ENCODE peak calls at places on chromosome 21, in nine cellular contexts. R is AG04450, H is RWPE1, E is heart right ventricle, L is lower lobe of right lung, S is PC-9, Q is NB4, U is GM23338, Y is B cell. A is an unnamed sample.

GRCh38 chr21:40850071-40850470 is 3.1 kb upstream of the DSCAM start:
- DNase-seq in R (no peak), H (no peak), E (no peak), L (no peak), S (no peak), Q (peak; percentile 16), U (no peak), Y (no peak), A (no peak)

GRCh38 chr21:33011462-33011861 is 14.3 kb upstream of the OLIG2 start:
- DNase-seq in R (peak; percentile 16), H (peak; percentile 91), E (no peak), L (no peak), S (no peak), Q (no peak), U (no peak), Y (no peak), A (no peak)

GRCh38 chr21:33434770-33435360 is 31.7 kb downstream of the IFNGR2 start:
- DNase-seq in R (peak; percentile 69), H (peak; percentile 93), E (peak; percentile 20), L (peak; percentile 24), S (peak; percentile 8), Q (peak; percentile 63), U (no peak), Y (peak; percentile 31), A (no peak)

GRCh38 chr21:41703857-41704501 is 62.9 kb downstream of the RIPK4 start:
- DNase-seq in R (no peak), H (no peak), E (no peak), L (no peak), S (peak; percentile 78), Q (no peak), U (no peak), Y (no peak), A (no peak)

GRCh38 chr21:25997788-25998611 is 172.6 kb downstream of the APP start:
- DNase-seq in R (no peak), H (no peak), E (peak; percentile 17), L (no peak), S (peak; percentile 22), Q (no peak), U (peak; percentile 97), Y (no peak), A (no peak)

GRCh38 chr21:41664881-41665765 is 101.7 kb downstream of the RIPK4 start:
- DNase-seq in R (no peak), H (peak; percentile 41), E (peak; percentile 25), L (no peak), S (no peak), Q (no peak), U (no peak), Y (no peak), A (no peak)

GRCh38 chr21:41065539-41065938 is 102.4 kb upstream of the BACE2 start:
- DNase-seq in R (no peak), H (no peak), E (no peak), L (no peak), S (no peak), Q (no peak), U (no peak), Y (no peak), A (no peak)

GRCh38 chr21:23016617-23017016 is 2018.4 kb downstream of the NCAM2 start:
- DNase-seq in R (no peak), H (no peak), E (no peak), L (no peak), S (peak; percentile 2), Q (peak; percentile 30), U (peak; percentile 48), Y (no peak), A (no peak)

GRCh38 chr21:40388046-40388445 is 458.9 kb downstream of the DSCAM start:
- DNase-seq in R (no peak), H (no peak), E (no peak), L (no peak), S (no peak), Q (no peak), U (no peak), Y (no peak), A (no peak)

GRCh38 chr21:32392299-32392879 is 423 bp downstream of the URB1 start:
- DNase-seq in R (no peak), H (no peak), E (no peak), L (no peak), S (no peak), Q (peak; percentile 33), U (no peak), Y (peak; percentile 21), A (no peak)

GRCh38 chr21:34771512-34772028 is 102.8 kb downstream of the CLIC6 start:
- DNase-seq in R (no peak), H (peak; percentile 81), E (no peak), L (no peak), S (peak; percentile 26), Q (peak; percentile 74), U (no peak), Y (no peak), A (no peak)

GRCh38 chr21:33286600-33287456 is 20.7 kb downstream of the IL10RB start:
- DNase-seq in R (no peak), H (peak; percentile 35), E (peak; percentile 80), L (no peak), S (peak; percentile 62), Q (no peak), U (no peak), Y (no peak), A (no peak)

GRCh38 chr21:25934771-25935224 is 200.0 kb downstream of the GABPA start:
- DNase-seq in R (peak; percentile 86), H (peak; percentile 68), E (peak; percentile 84), L (peak; percentile 58), S (peak; percentile 56), Q (no peak), U (no peak), Y (no peak), A (no peak)

GRCh38 chr21:32576011-32576410 is 9.3 kb downstream of the TCP10L start:
- DNase-seq in R (no peak), H (no peak), E (no peak), L (no peak), S (no peak), Q (no peak), U (no peak), Y (no peak), A (no peak)

GRCh38 chr21:30842990-30843389 is 13.4 kb upstream of the KRTAP7-1 start:
- DNase-seq in R (no peak), H (no peak), E (no peak), L (no peak), S (no peak), Q (no peak), U (peak; percentile 28), Y (no peak), A (no peak)

GRCh38 chr21:30838536-30838935 is 9.0 kb upstream of the KRTAP7-1 start:
- DNase-seq in R (no peak), H (no peak), E (no peak), L (no peak), S (no peak), Q (no peak), U (no peak), Y (no peak), A (no peak)

GRCh38 chr21:30839304-30839703 is 9.7 kb upstream of the KRTAP7-1 start:
- DNase-seq in R (no peak), H (peak; percentile 62), E (no peak), L (no peak), S (no peak), Q (peak; percentile 53), U (peak; percentile 82), Y (no peak), A (no peak)
- TF ChIP-seq CTCF in R (no peak), H (peak; percentile 18), E (peak; percentile 18), L (no peak), S (peak; percentile 58), Q (peak; percentile 56), U (peak; percentile 74), Y (no peak), A (no peak)

GRCh38 chr21:44271558-44271957 is 9.9 kb upstream of the DNMT3L start:
- DNase-seq in R (no peak), H (no peak), E (no peak), L (no peak), S (no peak), Q (no peak), U (no peak), Y (no peak), A (no peak)

GRCh38 chr21:44263768-44264167 is 2.1 kb upstream of the DNMT3L start:
- DNase-seq in R (no peak), H (no peak), E (no peak), L (no peak), S (no peak), Q (no peak), U (no peak), Y (no peak), A (no peak)

GRCh38 chr21:44265734-44266270 is 4.1 kb upstream of the DNMT3L start:
- DNase-seq in R (no peak), H (no peak), E (no peak), L (no peak), S (no peak), Q (no peak), U (no peak), Y (no peak), A (no peak)

GRCh38 chr21:44263221-44263671 is 1.5 kb upstream of the DNMT3L start:
- DNase-seq in R (no peak), H (no peak), E (no peak), L (no peak), S (no peak), Q (no peak), U (peak; percentile 52), Y (no peak), A (no peak)

GRCh38 chr21:44267655-44268142 is 6.0 kb upstream of the DNMT3L start:
- DNase-seq in R (no peak), H (no peak), E (no peak), L (no peak), S (no peak), Q (peak; percentile 55), U (peak; percentile 68), Y (peak; percentile 50), A (peak; percentile 10)
- TF ChIP-seq CTCF in R (peak; percentile 25), H (peak; percentile 8), E (peak; percentile 17), L (peak; percentile 28), S (peak; percentile 24), Q (no peak), U (peak; percentile 54), Y (peak; percentile 40), A (peak; percentile 41)

DNA sequence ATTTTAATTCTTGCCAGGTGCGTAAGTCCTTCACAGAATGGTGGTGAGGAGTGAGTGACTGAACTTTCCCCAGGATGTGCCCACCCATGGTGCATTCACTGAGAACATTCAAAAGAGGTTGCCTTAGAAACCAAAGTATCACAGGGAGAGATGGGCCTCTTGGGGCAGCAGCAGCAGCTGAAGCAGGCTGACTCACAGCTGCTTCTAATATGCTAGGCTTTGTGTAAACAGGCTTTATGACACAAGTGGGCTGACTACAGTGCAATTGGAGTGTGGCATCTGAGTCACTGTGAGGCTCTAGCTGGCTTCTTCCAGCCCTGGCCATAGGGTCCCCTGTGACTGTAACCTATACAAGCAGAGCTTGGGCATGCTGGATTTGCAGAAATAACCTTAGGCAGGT is 12.6 kb downstream of the PIGP start:
- DNase-seq in R (peak; percentile 86), H (peak; percentile 56), E (peak; percentile 27), L (no peak), S (peak; percentile 35), Q (peak; percentile 68), U (peak; percentile 80), Y (no peak), A (no peak)
- TF ChIP-seq CTCF in R (peak; percentile 38), H (no peak), E (no peak), L (no peak), S (no peak), Q (no peak), U (no peak), Y (no peak), A (no peak)

DNA sequence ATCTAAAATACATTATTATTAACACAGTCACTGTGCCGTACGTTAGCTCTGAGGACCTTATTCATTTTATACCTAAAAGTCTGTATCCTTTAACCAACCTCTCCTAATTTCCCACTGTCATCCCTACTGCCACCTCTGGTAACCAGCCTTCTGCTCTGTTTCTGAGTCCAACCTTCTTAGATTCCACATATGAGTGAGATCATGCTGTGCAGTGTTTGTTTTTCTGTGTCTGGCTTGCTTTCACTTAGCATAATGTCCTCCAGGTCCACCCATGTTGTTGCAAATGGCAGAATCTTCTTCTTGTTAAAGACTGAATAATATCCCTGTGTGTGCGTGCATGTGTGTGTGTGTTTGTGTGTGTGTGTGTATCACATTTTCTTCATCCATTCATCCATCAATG is 64.2 kb downstream of the ETS2 start:
- DNase-seq in R (peak; percentile 16), H (no peak), E (no peak), L (no peak), S (no peak), Q (no peak), U (no peak), Y (no peak), A (no peak)
- TF ChIP-seq CTCF in R (peak; percentile 43), H (no peak), E (no peak), L (no peak), S (no peak), Q (no peak), U (no peak), Y (no peak), A (no peak)

A was measured in CD4-positive, alpha-beta T cell.